ENCODE peak calls at places on chromosomes 5 and 9, in four cellular contexts. Q is neuronal stem cell, C is IMR-90, A is H9. H is an unnamed sample.

GRCh38 chr5:132444061-132444460 is 46.5 kb downstream of the IRF1 start:
- DNase-seq in A (no peak), C (no peak), Q (no peak), H (no peak)

GRCh38 chr5:127280494-127281220 is 9.9 kb upstream of the MEGF10 start:
- DNase-seq in Q (no peak), A (peak; percentile 34), C (no peak), H (no peak)

GRCh38 chr5:120545007-120545406 is 80.9 kb downstream of the PRR16 start:
- DNase-seq in A (no peak), C (no peak), Q (no peak), H (no peak)

GRCh38 chr9:100087218-100087617 is 11.6 kb downstream of the ERP44 start:
- DNase-seq in A (no peak), C (peak; percentile 65), Q (no peak), H (no peak)

GRCh38 chr5:65157906-65158603 is 323.7 kb downstream of the ADAMTS6 start:
- DNase-seq in A (no peak), C (no peak), Q (no peak), H (no peak)

GRCh38 chr5:54455413-54456157 is at the start of gene HSPB3:
- DNase-seq in Q (no peak), A (no peak), C (peak; percentile 45), H (peak; percentile 64)

GRCh38 chr9:3329361-3329760 is 196.4 kb downstream of the RFX3 start:
- DNase-seq in A (no peak), Q (no peak), C (peak; percentile 67), H (no peak)

GRCh38 chr9:137459601-137460362 is 648 bp upstream of the NSMF start:
- DNase-seq in A (no peak), Q (no peak), C (no peak), H (no peak)

GRCh38 chr5:135568241-135568640 is 10.6 kb downstream of the CXCL14 start:
- DNase-seq in Q (no peak), C (no peak), A (no peak), H (no peak)

GRCh38 chr5:172800088-172800551 is 29.1 kb upstream of the DUSP1 start:
- DNase-seq in C (peak; percentile 98), Q (no peak), A (no peak), H (peak; percentile 98)

GRCh38 chr5:176768174-176768970 is 42.0 kb upstream of the UNC5A start:
- DNase-seq in C (no peak), A (peak; percentile 16), Q (no peak), H (no peak)
- H3K79me1 ChIP-seq in C (no peaks in the 10 kb centered on the region), A (no peaks in the 10 kb centered on the region), Q (no peaks in the 10 kb centered on the region), H (no peaks in the 10 kb centered on the region)

GRCh38 chr5:72266862-72267261 is 53.2 kb downstream of the MRPS27 start:
- DNase-seq in Q (no peak), A (no peak), C (no peak), H (no peak)
- H3K79me1 ChIP-seq in Q (no peaks in the 10 kb centered on the region), A (no peaks in the 10 kb centered on the region), C (peaks cover 30% of the 10 kb centered on the region), H (no peaks in the 10 kb centered on the region)

DNA sequence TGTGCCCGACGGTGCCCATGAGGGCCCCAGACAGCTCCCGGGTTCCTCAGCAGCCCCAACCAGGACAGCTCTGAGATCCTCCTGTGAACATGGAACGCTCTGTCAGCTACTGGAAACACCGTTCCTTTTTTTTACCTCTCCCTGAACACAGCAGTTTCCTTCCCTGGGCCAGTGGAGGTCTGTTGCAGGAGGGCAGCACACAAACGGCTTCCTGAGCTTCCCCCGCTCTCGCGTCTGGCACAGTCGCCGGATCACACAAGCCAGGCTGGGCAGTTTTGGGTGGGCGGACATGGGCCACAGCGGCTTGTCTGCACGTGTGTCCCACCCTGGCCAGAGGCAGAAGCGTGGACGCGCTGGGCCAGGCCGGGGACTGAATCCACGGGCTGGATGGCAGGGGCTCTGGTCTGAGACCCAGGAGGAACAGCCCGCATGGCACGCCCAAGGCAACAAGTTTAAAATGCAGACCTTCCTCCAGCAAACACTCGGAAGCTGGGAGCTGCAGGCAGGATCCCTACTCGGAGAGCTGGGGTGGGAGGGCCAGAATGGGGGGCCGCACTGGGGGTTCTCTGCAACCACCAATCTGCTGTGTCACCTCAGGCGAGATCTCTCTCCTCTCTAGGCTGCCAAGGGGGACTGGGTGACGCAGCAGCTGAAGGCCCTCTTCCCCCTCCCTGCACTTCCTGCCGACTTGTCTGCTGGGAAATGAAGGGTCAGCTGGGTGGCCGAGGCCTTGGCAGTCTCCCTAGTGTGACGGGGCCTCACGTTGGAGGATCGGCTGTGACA is 106.9 kb upstream of the SARDH start:
- DNase-seq in A (no peak), Q (no peak), C (peak; percentile 70), H (peak; percentile 24)
- H3K79me1 ChIP-seq in A (peaks cover 3% of the 10 kb centered on the region), Q (peaks cover 22% of the 10 kb centered on the region), C (peaks cover 79% of the 10 kb centered on the region), H (peaks cover 15% of the 10 kb centered on the region)

DNA sequence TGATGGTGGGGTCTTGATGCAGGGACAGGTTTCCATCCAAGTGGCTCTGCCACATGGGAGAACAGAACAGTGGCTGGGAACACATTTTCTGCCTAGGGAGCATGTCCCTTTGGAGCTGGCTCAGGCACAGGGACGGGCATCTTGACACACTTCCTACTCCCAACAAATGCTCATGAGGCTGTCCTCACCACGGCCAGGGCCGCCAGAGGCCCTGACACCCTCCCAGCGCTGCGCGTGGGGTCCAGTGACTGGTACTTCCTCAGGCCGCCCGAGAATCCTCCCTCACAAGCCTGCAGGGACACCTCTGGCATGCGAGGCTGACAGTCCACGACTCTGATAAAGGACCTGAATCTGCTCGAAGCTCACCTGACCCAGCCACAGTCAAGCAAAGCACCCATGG is 61.0 kb upstream of the SARDH start:
- DNase-seq in Q (no peak), C (no peak), A (no peak), H (no peak)
- H3K79me1 ChIP-seq in Q (peaks cover 4% of the 10 kb centered on the region), C (peaks cover 6% of the 10 kb centered on the region), A (no peaks in the 10 kb centered on the region), H (peaks cover 3% of the 10 kb centered on the region)

DNA sequence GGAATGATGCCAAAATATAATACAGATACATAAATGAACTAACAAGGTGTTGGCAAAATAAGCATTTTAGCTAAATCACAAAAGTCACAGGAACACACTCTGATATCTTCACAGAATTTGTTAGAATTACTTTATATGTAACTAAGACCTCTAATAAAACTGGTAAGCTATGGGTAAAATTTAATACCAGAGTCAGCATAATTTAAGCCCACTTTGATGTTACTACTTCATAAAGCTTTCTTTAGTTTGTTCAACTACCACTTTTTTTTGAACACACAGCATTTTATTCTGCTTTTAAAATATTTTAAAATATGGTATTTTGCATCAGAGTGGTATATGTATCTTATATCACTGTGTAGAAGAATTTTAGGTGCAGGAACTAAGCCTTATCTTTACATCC is 19.9 kb downstream of the PAIP1 start:
- DNase-seq in Q (no peak), C (no peak), A (no peak), H (no peak)
- H3K79me1 ChIP-seq in Q (no peaks in the 10 kb centered on the region), C (peaks cover 4% of the 10 kb centered on the region), A (no peaks in the 10 kb centered on the region), H (no peaks in the 10 kb centered on the region)

GRCh38 chr9:38016375-38017120 is 52.5 kb downstream of the SHB start:
- DNase-seq in Q (no peak), C (peak; percentile 63), A (no peak), H (peak; percentile 93)
- H3K79me1 ChIP-seq in Q (no peaks in the 10 kb centered on the region), C (peaks cover 91% of the 10 kb centered on the region), A (no peaks in the 10 kb centered on the region), H (peaks cover 48% of the 10 kb centered on the region)

GRCh38 chr5:6718161-6718681 is 5.0 kb downstream of the TENT4A start:
- DNase-seq in C (no peak), A (no peak), Q (no peak), H (no peak)

GRCh38 chr5:6719896-6720560 is 6.8 kb downstream of the TENT4A start:
- DNase-seq in A (no peak), Q (no peak), C (peak; percentile 30), H (peak; percentile 42)

GRCh38 chr5:6717687-6718086 is 4.5 kb downstream of the TENT4A start:
- DNase-seq in C (no peak), Q (no peak), A (no peak), H (no peak)

GRCh38 chr5:6720561-6720921 is 7.3 kb downstream of the TENT4A start:
- DNase-seq in C (no peak), A (no peak), Q (no peak), H (no peak)

DNA sequence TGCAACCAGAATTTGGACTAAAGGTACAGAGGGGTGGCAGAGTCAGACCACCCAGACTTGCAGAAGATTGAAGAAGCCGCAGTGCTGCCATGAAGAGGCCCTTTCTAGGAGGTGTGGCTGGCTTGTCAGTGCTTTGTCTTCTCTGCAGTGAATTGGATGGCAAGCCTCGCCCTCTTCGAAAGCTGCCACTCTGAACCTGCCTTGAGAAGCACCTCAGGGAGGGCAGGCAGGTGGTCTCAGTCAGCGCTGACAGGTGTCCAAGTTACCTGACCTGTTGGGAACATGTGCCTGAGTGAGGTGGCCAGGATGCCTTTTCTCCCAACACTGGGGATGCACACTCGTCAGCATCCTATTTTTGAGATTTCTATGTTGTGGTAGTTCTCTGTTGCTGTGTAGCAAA is 6.2 kb downstream of the TENT4A start:
- DNase-seq in Q (no peak), A (no peak), C (no peak), H (no peak)
- H3K79me1 ChIP-seq in Q (peaks cover 17% of the 10 kb centered on the region), A (peaks cover 19% of the 10 kb centered on the region), C (peaks cover 77% of the 10 kb centered on the region), H (no peaks in the 10 kb centered on the region)